ENCODE peak calls at places on chromosomes 2 and 18, in four cellular contexts. O, A, H and E are unnamed samples.

GRCh38 chr2:85729825-85730510 is 23.8 kb upstream of the ATOH8 start:
- DNase-seq in O (no peak), A (no peak), H (no peak), E (no peak)

GRCh38 chr2:175929850-175930249 is 72.2 kb downstream of the LNPK start:
- DNase-seq in O (no peak), A (no peak), H (no peak), E (no peak)

GRCh38 chr18:36812686-36813085 is 16.1 kb downstream of the TPGS2 start:
- DNase-seq in O (no peak), A (no peak), H (no peak), E (no peak)

GRCh38 chr18:63216911-63217311 is 102.7 kb downstream of the BCL2 start:
- DNase-seq in O (no peak), A (no peak), H (no peak), E (no peak)

GRCh38 chr2:128354731-128355470 is 36.2 kb upstream of the HS6ST1 start:
- DNase-seq in O (no peak), A (no peak), H (no peak), E (peak; percentile 42)

GRCh38 chr18:11259421-11259820 is 110.1 kb upstream of the PIEZO2 start:
- DNase-seq in O (no peak), A (no peak), H (no peak), E (peak; percentile 22)

GRCh38 chr2:239553376-239554000 is 152.7 kb upstream of the HDAC4 start:
- DNase-seq in O (no peak), A (no peak), H (no peak), E (no peak)

GRCh38 chr2:63057249-63058148 is 6.9 kb downstream of the OTX1 start:
- DNase-seq in O (no peak), A (peak; percentile 68), H (no peak), E (no peak)

GRCh38 chr2:199692489-199692888 is 158.5 kb downstream of the FTCDNL1 start:
- DNase-seq in O (no peak), A (no peak), H (no peak), E (no peak)

GRCh38 chr2:37671013-37671815 is at the start of gene CDC42EP3:
- DNase-seq in O (peak; percentile 77), A (peak; percentile 76), H (no peak), E (peak; percentile 82)

GRCh38 chr18:37564796-37565137 is 831 bp downstream of the CELF4 start:
- DNase-seq in O (no peak), A (peak; percentile 92), H (no peak), E (peak; percentile 4)

GRCh38 chr18:77062518-77063003 is 70.0 kb downstream of the MBP start:
- DNase-seq in O (no peak), A (no peak), H (no peak), E (peak; percentile 61)

GRCh38 chr2:49693961-49694360 is 539.6 kb upstream of the FSHR start:
- DNase-seq in O (no peak), A (no peak), H (no peak), E (no peak)

GRCh38 chr18:9366126-9366714 is 31.6 kb downstream of the TWSG1 start:
- DNase-seq in O (peak; percentile 16), A (peak; percentile 52), H (peak; percentile 64), E (no peak)

GRCh38 chr2:68737717-68738116 is 3.1 kb downstream of the ARHGAP25 start:
- DNase-seq in O (no peak), A (no peak), H (no peak), E (peak; percentile 66)

GRCh38 chr2:98448441-98449145 is 3.9 kb downstream of the INPP4A start:
- DNase-seq in O (no peak), A (no peak), H (no peak), E (no peak)

GRCh38 chr2:221153226-221153625 is 418.9 kb downstream of the EPHA4 start:
- DNase-seq in O (no peak), A (no peak), H (no peak), E (no peak)

GRCh38 chr2:167404896-167405295 is 516.6 kb downstream of the XIRP2 start:
- DNase-seq in O (no peak), A (no peak), H (no peak), E (no peak)

GRCh38 chr2:37526323-37526722 is 145.1 kb downstream of the CDC42EP3 start:
- DNase-seq in O (no peak), A (no peak), H (no peak), E (peak; percentile 33)

GRCh38 chr2:98463081-98463481 is 18.4 kb downstream of the INPP4A start:
- DNase-seq in O (no peak), A (no peak), H (no peak), E (peak; percentile 34)

GRCh38 chr2:8986327-8986976 is 17.0 kb downstream of the MBOAT2 start:
- DNase-seq in O (no peak), A (peak; percentile 71), H (no peak), E (peak; percentile 61)

GRCh38 chr2:169732583-169733358 is 861 bp upstream of the KLHL23 start:
- DNase-seq in O (no peak), A (peak; percentile 45), H (no peak), E (peak; percentile 57)

GRCh38 chr2:109209412-109209811 is 80.4 kb downstream of the SH3RF3 start:
- DNase-seq in O (no peak), A (no peak), H (no peak), E (no peak)

GRCh38 chr2:8440029-8440778 is 241.7 kb upstream of the ID2 start:
- DNase-seq in O (no peak), A (no peak), H (no peak), E (no peak)

GRCh38 chr2:53129851-53130250 is 637.8 kb upstream of the CHAC2 start:
- DNase-seq in O (no peak), A (no peak), H (peak; percentile 28), E (peak; percentile 16)

GRCh38 chr2:71807969-71808451 is 339.7 kb downstream of the CYP26B1 start:
- DNase-seq in O (no peak), A (peak; percentile 8), H (no peak), E (no peak)

GRCh38 chr2:202135111-202135874 is 62.2 kb downstream of the KIAA2012 start:
- DNase-seq in O (no peak), A (no peak), H (no peak), E (no peak)

GRCh38 chr2:232884001-232884421 is 13.9 kb downstream of the SNORC start:
- DNase-seq in O (no peak), A (no peak), H (no peak), E (no peak)

GRCh38 chr18:14945984-14946383 is 198.0 kb downstream of the ANKRD30B start:
- DNase-seq in O (no peak), A (no peak), H (no peak), E (no peak)

GRCh38 chr2:236887519-236887918 is 198.2 kb upstream of the COPS8 start:
- DNase-seq in O (no peak), A (peak; percentile 36), H (no peak), E (no peak)

GRCh38 chr2:220528180-220528579 is 900.8 kb downstream of the SLC4A3 start:
- DNase-seq in O (no peak), A (no peak), H (no peak), E (no peak)

GRCh38 chr18:42734520-42734919 is 381.0 kb downstream of the RIT2 start:
- DNase-seq in O (no peak), A (no peak), H (no peak), E (no peak)

GRCh38 chr2:138997849-138998517 is 217.8 kb upstream of the NXPH2 start:
- DNase-seq in O (no peak), A (no peak), H (peak; percentile 39), E (no peak)

GRCh38 chr2:48249093-48249492 is 280.9 kb upstream of the STON1 start:
- DNase-seq in O (no peak), A (no peak), H (no peak), E (no peak)

GRCh38 chr2:67548317-67549095 is 151.4 kb downstream of the ETAA1 start:
- DNase-seq in O (no peak), A (no peak), H (no peak), E (no peak)

GRCh38 chr2:26438926-26439325 is 37.2 kb downstream of the DRC1 start:
- DNase-seq in O (no peak), A (peak; percentile 40), H (no peak), E (no peak)

GRCh38 chr2:146147448-146148012 is 1627.6 kb upstream of the ZEB2 start:
- DNase-seq in O (no peak), A (no peak), H (no peak), E (peak; percentile 4)

GRCh38 chr2:64404002-64404731 is 49.8 kb upstream of the LGALSL start:
- DNase-seq in O (no peak), A (peak; percentile 76), H (no peak), E (peak; percentile 33)
- H3K4me3 ChIP-seq in O (no peak overlapping the region), A (peak overlapping the region; percentile 34), H (no peak overlapping the region), E (no peak overlapping the region)

GRCh38 chr2:96880891-96881273 is 11.0 kb upstream of the SEMA4C start:
- DNase-seq in O (no peak), A (no peak), H (no peak), E (no peak)
- TF ChIP-seq MAX in O (no peak), A (no peak), H (no peak), E (no peak)

DNA sequence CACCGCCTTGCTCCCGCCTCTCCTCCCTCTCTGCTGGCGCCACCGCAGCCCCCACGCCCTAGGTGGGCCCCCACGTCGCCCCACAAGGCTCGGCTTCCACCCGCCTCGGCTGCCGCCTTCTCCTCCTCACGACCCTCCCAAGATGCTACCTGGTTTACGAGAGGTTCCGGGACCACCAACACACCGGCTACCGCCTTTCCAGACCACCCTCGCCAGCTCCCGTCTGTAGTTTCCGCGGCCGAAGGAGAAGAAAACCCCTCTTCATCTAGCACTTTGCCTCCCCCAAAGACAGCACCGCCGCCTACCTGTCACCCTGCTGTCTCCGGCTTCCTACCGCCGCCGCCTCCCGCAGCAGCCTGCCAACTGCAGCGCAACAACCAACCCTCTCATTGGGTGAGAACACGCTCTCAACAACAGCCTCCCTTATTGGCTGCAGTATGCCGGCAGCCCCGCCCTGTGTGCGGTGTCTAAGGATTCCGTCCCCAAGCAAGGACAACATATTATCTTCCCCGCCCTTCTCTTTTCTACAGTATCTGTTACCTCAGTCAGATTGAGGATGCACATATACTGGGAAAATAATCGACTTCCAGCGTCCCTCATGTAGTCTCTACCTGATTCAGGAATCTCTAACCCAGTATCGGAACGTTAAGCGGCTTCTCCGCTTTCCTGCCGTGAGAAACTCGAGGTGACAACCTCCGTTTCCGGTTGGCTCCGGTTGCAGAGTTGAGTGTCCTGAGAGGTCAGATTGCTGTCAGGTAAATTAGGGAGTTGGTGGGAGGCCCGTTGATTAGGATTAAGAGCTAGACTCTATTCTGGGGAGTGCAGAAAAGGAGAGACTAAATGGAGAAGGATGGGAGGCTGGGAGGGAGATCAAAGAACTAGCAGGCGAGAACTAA is at the start of the genes HYCC2 and NDUFB3:
- DNase-seq in O (peak; percentile 96), A (peak; percentile 90), H (peak; percentile 92), E (peak; percentile 98)
- TF ChIP-seq POLR2A in O (peak; percentile 53), A (peak; percentile 64), H (peak; percentile 77), E (peak; percentile 77)

GRCh38 chr2:129934044-129934822 is 45.2 kb upstream of the RAB6C start:
- DNase-seq in O (no peak), A (peak; percentile 62), H (no peak), E (no peak)
- H3K4me3 ChIP-seq in O (no peak overlapping the region), A (peak overlapping the region; percentile 21), H (no peak overlapping the region), E (no peak overlapping the region)

GRCh38 chr2:218717262-218717661 is 6.6 kb downstream of the TTLL4 start:
- DNase-seq in O (no peak), A (no peak), H (no peak), E (peak; percentile 21)
- TF ChIP-seq MAX in O (no peak), A (no peak), H (no peak), E (no peak)